ENCODE peak calls at places on chromosomes 11 and 22, in ten cellular contexts. One of them, this sample, is unnamed.

GRCh38 chr11:75547617-75548054 is 14.4 kb upstream of the SERPINH1 start:
- DNase-seq in tibial nerve: no peak
- DNase-seq in AG10803: peak; percentile 56
- DNase-seq in right lobe of liver: no peak
- DNase-seq in fibroblast of the aortic adventitia: peak; percentile 77
- DNase-seq in pancreas: peak; percentile 36
- DNase-seq in mammary epithelial cell: no peak
- DNase-seq in AG09309: no peak
- DNase-seq in OCI-LY7: peak; percentile 41
- DNase-seq in lower leg skin: peak; percentile 90
- DNase-seq in this sample: peak; percentile 6

GRCh38 chr11:102171101-102171500 is 60.9 kb downstream of the YAP1 start:
- DNase-seq in tibial nerve: no peak
- DNase-seq in AG10803: peak; percentile 79
- DNase-seq in right lobe of liver: no peak
- DNase-seq in fibroblast of the aortic adventitia: peak; percentile 86
- DNase-seq in pancreas: no peak
- DNase-seq in mammary epithelial cell: peak; percentile 34
- DNase-seq in AG09309: no peak
- DNase-seq in OCI-LY7: no peak
- DNase-seq in lower leg skin: no peak
- DNase-seq in this sample: no peak

GRCh38 chr11:86672007-86672621 is at the start of gene ME3:
- DNase-seq in tibial nerve: peak; percentile 23
- DNase-seq in AG10803: peak; percentile 41
- DNase-seq in right lobe of liver: peak; percentile 78
- DNase-seq in fibroblast of the aortic adventitia: peak; percentile 51
- DNase-seq in pancreas: peak; percentile 76
- DNase-seq in mammary epithelial cell: no peak
- DNase-seq in AG09309: no peak
- DNase-seq in OCI-LY7: no peak
- DNase-seq in lower leg skin: peak; percentile 93
- DNase-seq in this sample: no peak

GRCh38 chr22:49853981-49854791 is 542 bp downstream of the ZBED4 start:
- DNase-seq in tibial nerve: no peak
- DNase-seq in AG10803: peak; percentile 24
- DNase-seq in right lobe of liver: peak; percentile 67
- DNase-seq in fibroblast of the aortic adventitia: peak; percentile 23
- DNase-seq in pancreas: peak; percentile 42
- DNase-seq in mammary epithelial cell: peak; percentile 29
- DNase-seq in AG09309: no peak
- DNase-seq in OCI-LY7: peak; percentile 47
- DNase-seq in lower leg skin: peak; percentile 88
- DNase-seq in this sample: no peak

GRCh38 chr11:64152841-64153691 is 12.8 kb downstream of the MACROD1 start:
- DNase-seq in tibial nerve: peak; percentile 27
- DNase-seq in AG10803: peak; percentile 25
- DNase-seq in right lobe of liver: peak; percentile 74
- DNase-seq in fibroblast of the aortic adventitia: peak; percentile 35
- DNase-seq in pancreas: peak; percentile 38
- DNase-seq in mammary epithelial cell: peak; percentile 29
- DNase-seq in AG09309: no peak
- DNase-seq in OCI-LY7: peak; percentile 60
- DNase-seq in lower leg skin: peak; percentile 93
- DNase-seq in this sample: no peak

GRCh38 chr11:77250881-77251640 is 50.4 kb downstream of the GDPD4 start:
- DNase-seq in tibial nerve: no peak
- DNase-seq in AG10803: no peak
- DNase-seq in right lobe of liver: no peak
- DNase-seq in fibroblast of the aortic adventitia: peak; percentile 40
- DNase-seq in pancreas: no peak
- DNase-seq in mammary epithelial cell: peak; percentile 88
- DNase-seq in AG09309: no peak
- DNase-seq in OCI-LY7: no peak
- DNase-seq in lower leg skin: no peak
- DNase-seq in this sample: no peak

GRCh38 chr11:62573006-62573591 is 592 bp downstream of the EEF1G start:
- DNase-seq in tibial nerve: no peak
- DNase-seq in AG10803: no peak
- DNase-seq in right lobe of liver: no peak
- DNase-seq in fibroblast of the aortic adventitia: peak; percentile 27
- DNase-seq in pancreas: no peak
- DNase-seq in mammary epithelial cell: no peak
- DNase-seq in AG09309: no peak
- DNase-seq in OCI-LY7: peak; percentile 51
- DNase-seq in lower leg skin: no peak
- DNase-seq in this sample: no peak

GRCh38 chr22:31107206-31108118 is at the start of gene SELENOM:
- DNase-seq in tibial nerve: peak; percentile 93
- DNase-seq in AG10803: peak; percentile 98
- DNase-seq in right lobe of liver: peak; percentile 97
- DNase-seq in fibroblast of the aortic adventitia: peak; percentile 98
- DNase-seq in pancreas: peak; percentile 98
- DNase-seq in mammary epithelial cell: peak; percentile 98
- DNase-seq in AG09309: peak; percentile 92
- DNase-seq in OCI-LY7: peak; percentile 84
- DNase-seq in lower leg skin: peak; percentile 99
- DNase-seq in this sample: peak; percentile 95

GRCh38 chr22:37117092-37117491 is 7.6 kb upstream of the TMPRSS6 start:
- DNase-seq in tibial nerve: no peak
- DNase-seq in AG10803: no peak
- DNase-seq in right lobe of liver: no peak
- DNase-seq in fibroblast of the aortic adventitia: no peak
- DNase-seq in pancreas: no peak
- DNase-seq in mammary epithelial cell: no peak
- DNase-seq in AG09309: no peak
- DNase-seq in OCI-LY7: no peak
- DNase-seq in lower leg skin: no peak
- DNase-seq in this sample: no peak

GRCh38 chr11:84825140-84825539 is 802.0 kb downstream of the DLG2 start:
- DNase-seq in tibial nerve: no peak
- DNase-seq in AG10803: peak; percentile 9
- DNase-seq in right lobe of liver: no peak
- DNase-seq in fibroblast of the aortic adventitia: no peak
- DNase-seq in pancreas: no peak
- DNase-seq in mammary epithelial cell: no peak
- DNase-seq in AG09309: no peak
- DNase-seq in OCI-LY7: no peak
- DNase-seq in lower leg skin: no peak
- DNase-seq in this sample: no peak

GRCh38 chr11:57072640-57073039 is 83.9 kb downstream of the OR5AK2 start:
- DNase-seq in tibial nerve: no peak
- DNase-seq in AG10803: peak; percentile 99
- DNase-seq in right lobe of liver: no peak
- DNase-seq in fibroblast of the aortic adventitia: peak; percentile 99
- DNase-seq in pancreas: no peak
- DNase-seq in mammary epithelial cell: peak; percentile 97
- DNase-seq in AG09309: peak; percentile 98
- DNase-seq in OCI-LY7: no peak
- DNase-seq in lower leg skin: no peak
- DNase-seq in this sample: no peak

GRCh38 chr22:49142281-49142680 is 685.4 kb downstream of the BRD1 start:
- DNase-seq in tibial nerve: no peak
- DNase-seq in AG10803: no peak
- DNase-seq in right lobe of liver: no peak
- DNase-seq in fibroblast of the aortic adventitia: no peak
- DNase-seq in pancreas: no peak
- DNase-seq in mammary epithelial cell: no peak
- DNase-seq in AG09309: no peak
- DNase-seq in OCI-LY7: no peak
- DNase-seq in lower leg skin: peak; percentile 60
- DNase-seq in this sample: no peak

DNA sequence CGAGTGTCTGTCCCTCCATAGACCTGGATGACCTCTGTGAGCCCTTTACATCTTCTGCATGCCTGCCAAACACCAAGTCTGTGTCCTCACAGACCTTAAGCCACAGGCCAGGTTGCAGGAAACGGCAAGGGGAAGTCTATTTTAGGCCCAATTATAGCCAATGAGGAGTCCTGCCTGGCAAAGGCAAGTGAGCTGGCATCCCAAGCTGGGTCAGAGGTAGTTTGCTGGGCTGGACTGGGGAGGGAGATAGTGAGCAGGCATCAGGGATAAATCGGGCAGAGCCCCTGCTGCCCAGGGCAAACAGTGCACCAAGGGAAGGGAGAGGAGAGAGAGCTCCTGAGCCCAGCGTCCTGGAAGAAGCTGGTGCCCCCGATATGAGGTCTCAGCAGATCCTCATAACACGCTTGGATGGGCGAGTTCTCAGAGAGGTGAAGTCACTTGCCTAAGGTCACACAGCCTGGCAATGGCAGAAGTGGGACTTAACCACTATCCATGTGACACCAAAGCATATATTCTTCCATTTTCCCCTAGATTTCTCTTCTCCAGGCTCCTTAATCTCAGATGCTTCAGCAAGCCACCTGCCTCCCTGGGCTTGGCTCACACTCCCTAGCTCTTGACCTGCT is 3.7 kb upstream of the RELT start:
- DNase-seq in tibial nerve: no peak
- DNase-seq in AG10803: peak; percentile 31
- DNase-seq in right lobe of liver: no peak
- DNase-seq in fibroblast of the aortic adventitia: no peak
- DNase-seq in pancreas: no peak
- DNase-seq in mammary epithelial cell: no peak
- DNase-seq in AG09309: no peak
- DNase-seq in OCI-LY7: peak; percentile 61
- DNase-seq in lower leg skin: no peak
- DNase-seq in this sample: no peak
- TF ChIP-seq CTCF in tibial nerve: no peak
- TF ChIP-seq CTCF in AG10803: peak; percentile 38
- TF ChIP-seq CTCF in right lobe of liver: no peak
- TF ChIP-seq CTCF in fibroblast of the aortic adventitia: peak; percentile 12
- TF ChIP-seq CTCF in pancreas: no peak
- TF ChIP-seq CTCF in mammary epithelial cell: peak; percentile 32
- TF ChIP-seq CTCF in AG09309: no peak
- TF ChIP-seq CTCF in OCI-LY7: peak; percentile 68
- TF ChIP-seq CTCF in lower leg skin: no peak
- TF ChIP-seq CTCF in this sample: no peak

GRCh38 chr11:59138643-59139042 is 4.0 kb upstream of the FAM111A start:
- DNase-seq in tibial nerve: no peak
- DNase-seq in AG10803: no peak
- DNase-seq in right lobe of liver: no peak
- DNase-seq in fibroblast of the aortic adventitia: peak; percentile 3
- DNase-seq in pancreas: no peak
- DNase-seq in mammary epithelial cell: no peak
- DNase-seq in AG09309: no peak
- DNase-seq in OCI-LY7: no peak
- DNase-seq in lower leg skin: no peak
- DNase-seq in this sample: no peak

GRCh38 chr11:59137190-59137589 is 5.5 kb upstream of the FAM111A start:
- DNase-seq in tibial nerve: no peak
- DNase-seq in AG10803: no peak
- DNase-seq in right lobe of liver: no peak
- DNase-seq in fibroblast of the aortic adventitia: no peak
- DNase-seq in pancreas: no peak
- DNase-seq in mammary epithelial cell: no peak
- DNase-seq in AG09309: no peak
- DNase-seq in OCI-LY7: no peak
- DNase-seq in lower leg skin: no peak
- DNase-seq in this sample: no peak

GRCh38 chr11:59141191-59141590 is 1.5 kb upstream of the FAM111A start:
- DNase-seq in tibial nerve: no peak
- DNase-seq in AG10803: no peak
- DNase-seq in right lobe of liver: no peak
- DNase-seq in fibroblast of the aortic adventitia: no peak
- DNase-seq in pancreas: no peak
- DNase-seq in mammary epithelial cell: no peak
- DNase-seq in AG09309: no peak
- DNase-seq in OCI-LY7: no peak
- DNase-seq in lower leg skin: no peak
- DNase-seq in this sample: no peak

GRCh38 chr11:59135648-59136461 is 6.8 kb upstream of the FAM111A start:
- DNase-seq in tibial nerve: peak; percentile 62
- DNase-seq in AG10803: peak; percentile 70
- DNase-seq in right lobe of liver: peak; percentile 86
- DNase-seq in fibroblast of the aortic adventitia: peak; percentile 72
- DNase-seq in pancreas: peak; percentile 68
- DNase-seq in mammary epithelial cell: peak; percentile 36
- DNase-seq in AG09309: no peak
- DNase-seq in OCI-LY7: peak; percentile 84
- DNase-seq in lower leg skin: peak; percentile 97
- DNase-seq in this sample: no peak
- H3K4me3 ChIP-seq in tibial nerve: no peak overlapping the region
- H3K4me3 ChIP-seq in AG10803: no peak overlapping the region
- H3K4me3 ChIP-seq in right lobe of liver: no peak overlapping the region
- H3K4me3 ChIP-seq in fibroblast of the aortic adventitia: no peak overlapping the region
- H3K4me3 ChIP-seq in pancreas: no peak overlapping the region
- H3K4me3 ChIP-seq in mammary epithelial cell: no peak overlapping the region
- H3K4me3 ChIP-seq in AG09309: no peak overlapping the region
- H3K4me3 ChIP-seq in OCI-LY7: no peak overlapping the region
- H3K4me3 ChIP-seq in lower leg skin: no peak overlapping the region
- H3K4me3 ChIP-seq in this sample: no peak overlapping the region

DNA sequence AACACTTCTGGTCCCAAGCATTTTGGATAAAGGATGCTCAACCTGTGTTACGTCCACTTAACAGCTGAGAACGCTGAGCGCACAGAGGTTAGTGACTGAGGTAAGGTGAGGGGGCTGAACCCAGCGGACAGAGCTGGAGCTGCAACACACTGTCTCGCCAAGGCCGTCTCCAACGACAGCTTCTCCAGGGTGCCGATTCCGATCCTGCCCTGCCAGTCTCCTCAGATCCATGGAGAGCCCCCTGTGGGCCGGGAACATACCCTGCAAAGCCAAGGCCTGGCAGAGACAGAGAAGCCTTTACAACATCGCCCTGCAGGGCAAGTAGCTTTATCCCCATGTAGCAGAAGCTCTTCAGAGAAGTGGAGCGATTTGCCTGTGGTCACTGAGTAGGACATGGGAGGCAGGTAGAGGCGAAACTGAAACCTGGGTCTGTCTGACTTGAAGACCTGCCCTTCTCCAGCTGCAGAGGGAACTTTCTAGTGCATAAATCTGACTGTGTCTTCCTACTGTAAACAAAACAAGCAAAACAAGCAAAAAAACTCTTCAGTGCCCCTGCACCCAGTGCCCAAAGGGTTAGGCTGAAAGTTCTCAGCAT is 72.8 kb downstream of the SCUBE1 start:
- DNase-seq in tibial nerve: no peak
- DNase-seq in AG10803: no peak
- DNase-seq in right lobe of liver: no peak
- DNase-seq in fibroblast of the aortic adventitia: no peak
- DNase-seq in pancreas: no peak
- DNase-seq in mammary epithelial cell: no peak
- DNase-seq in AG09309: no peak
- DNase-seq in OCI-LY7: no peak
- DNase-seq in lower leg skin: no peak
- DNase-seq in this sample: no peak
- TF ChIP-seq CTCF in tibial nerve: no peak
- TF ChIP-seq CTCF in AG10803: peak; percentile 27
- TF ChIP-seq CTCF in right lobe of liver: no peak
- TF ChIP-seq CTCF in fibroblast of the aortic adventitia: peak; percentile 19
- TF ChIP-seq CTCF in pancreas: no peak
- TF ChIP-seq CTCF in mammary epithelial cell: peak; percentile 6
- TF ChIP-seq CTCF in AG09309: peak; percentile 31
- TF ChIP-seq CTCF in OCI-LY7: no peak
- TF ChIP-seq CTCF in lower leg skin: no peak
- TF ChIP-seq CTCF in this sample: no peak

DNA sequence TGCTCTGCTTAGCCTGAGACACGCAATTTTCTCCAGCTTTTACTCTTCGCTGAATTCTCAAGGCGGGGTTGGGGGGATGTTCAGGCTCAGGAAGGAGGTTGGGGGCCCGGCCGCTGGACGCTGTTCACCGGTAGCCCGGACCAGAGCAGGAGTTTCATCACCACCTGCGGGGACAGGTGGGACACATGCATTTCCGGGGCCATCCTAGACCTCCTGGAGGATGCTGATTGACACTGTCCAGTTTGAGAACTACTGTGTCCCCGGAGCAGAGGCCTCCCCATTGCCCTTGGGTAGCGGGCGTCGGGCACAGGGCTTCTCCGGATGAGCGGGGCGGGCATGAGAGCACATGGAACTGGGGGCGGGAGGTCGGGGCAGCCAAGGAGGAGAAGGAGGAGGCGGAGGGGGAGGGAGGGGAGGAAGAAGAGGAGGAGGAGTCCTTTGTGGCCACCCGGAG is 144.0 kb upstream of the GRK3 start:
- DNase-seq in tibial nerve: no peak
- DNase-seq in AG10803: no peak
- DNase-seq in right lobe of liver: no peak
- DNase-seq in fibroblast of the aortic adventitia: no peak
- DNase-seq in pancreas: no peak
- DNase-seq in mammary epithelial cell: no peak
- DNase-seq in AG09309: no peak
- DNase-seq in OCI-LY7: no peak
- DNase-seq in lower leg skin: no peak
- DNase-seq in this sample: no peak
- H3K4me3 ChIP-seq in tibial nerve: no peak overlapping the region
- H3K4me3 ChIP-seq in AG10803: no peak overlapping the region
- H3K4me3 ChIP-seq in right lobe of liver: no peak overlapping the region
- H3K4me3 ChIP-seq in fibroblast of the aortic adventitia: no peak overlapping the region
- H3K4me3 ChIP-seq in pancreas: no peak overlapping the region
- H3K4me3 ChIP-seq in mammary epithelial cell: no peak overlapping the region
- H3K4me3 ChIP-seq in AG09309: no peak overlapping the region
- H3K4me3 ChIP-seq in OCI-LY7: no peak overlapping the region
- H3K4me3 ChIP-seq in lower leg skin: no peak overlapping the region
- H3K4me3 ChIP-seq in this sample: no peak overlapping the region